ENCODE peak calls at places on chromosome 4, in six cellular contexts. V is testis; A is activated CD8-positive, alpha-beta memory T cell treated with anti-CD3 and anti-CD28 coated beads for 48 hours; D is ELR; Z is cardiac muscle cell; K is suprapubic skin. X is an unnamed sample.

GRCh38 chr4:169256101-169256612 is 14.6 kb downstream of the SH3RF1 start:
- DNase-seq in V (no peak), A (no peak), D (peak), Z (no peak), K (no peak), X (no peak)

GRCh38 chr4:162645381-162645780 is 481.6 kb upstream of the FSTL5 start:
- DNase-seq in V (no peak), A (no peak), D (no peak), Z (peak), K (no peak), X (no peak)

GRCh38 chr4:163875327-163875726 is 380.8 kb downstream of the TMA16 start:
- DNase-seq in V (no peak), A (no peak), D (no peak), Z (no peak), K (no peak), X (no peak)

GRCh38 chr4:139892973-139893736 is 227.5 kb downstream of the MGST2 start:
- DNase-seq in V (no peak), A (no peak), D (peak), Z (no peak), K (no peak), X (no peak)

GRCh38 chr4:156109943-156110925 is 156.6 kb upstream of the CTSO start:
- DNase-seq in V (no peak), A (no peak), D (peak), Z (no peak), K (no peak), X (no peak)

GRCh38 chr4:169604131-169604900 is 8.1 kb downstream of the NEK1 start:
- DNase-seq in V (no peak), A (no peak), D (peak), Z (no peak), K (no peak), X (no peak)

GRCh38 chr4:136992032-136992431 is 540.3 kb downstream of the PCDH18 start:
- DNase-seq in V (no peak), A (no peak), D (no peak), Z (no peak), K (no peak), X (no peak)

GRCh38 chr4:88823058-88823919 is 125.7 kb upstream of the NAP1L5 start:
- DNase-seq in V (peak), A (no peak), D (peak), Z (peak), K (peak), X (peak)

GRCh38 chr4:125123710-125124109 is 191.0 kb upstream of the FAT4 start:
- DNase-seq in V (no peak), A (no peak), D (no peak), Z (no peak), K (no peak), X (no peak)

X was measured in DMS79 treated with DMSO at 0.1 percent for 48 hours.